ENCODE peak calls at places on chromosomes 7 and 10, in six cellular contexts. One of them, this sample, is unnamed.

GRCh38 chr7:33900501-33900900 is 4.8 kb upstream of the BMPER start:
- DNase-seq in Panc1: no peak
- DNase-seq in nephron progenitor cell: no peak
- DNase-seq in activated effector memory CD4-positive, alpha-beta T cell treated with anti-CD3 and anti-CD28 coated beads, Interleukin-2, amount 50 U/mL, for 16 hours: no peak
- DNase-seq in NCI-H1436: no peak
- DNase-seq in fibroblast of lung: no peak
- DNase-seq in this sample: no peak

GRCh38 chr7:131302876-131303707 is 24.6 kb upstream of the MKLN1 start:
- DNase-seq in Panc1: no peak
- DNase-seq in NCI-H1436: peak
- DNase-seq in nephron progenitor cell: no peak
- DNase-seq in activated effector memory CD4-positive, alpha-beta T cell treated with anti-CD3 and anti-CD28 coated beads, Interleukin-2, amount 50 U/mL, for 16 hours: peak
- DNase-seq in fibroblast of lung: peak
- DNase-seq in this sample: peak

GRCh38 chr10:4511559-4511958 is 314.4 kb upstream of the AKR1E2 start:
- DNase-seq in Panc1: no peak
- DNase-seq in fibroblast of lung: peak
- DNase-seq in NCI-H1436: no peak
- DNase-seq in nephron progenitor cell: no peak
- DNase-seq in activated effector memory CD4-positive, alpha-beta T cell treated with anti-CD3 and anti-CD28 coated beads, Interleukin-2, amount 50 U/mL, for 16 hours: no peak
- DNase-seq in this sample: no peak

GRCh38 chr10:1242975-1243374 is 186.8 kb downstream of the WDR37 start:
- DNase-seq in fibroblast of lung: no peak
- DNase-seq in NCI-H1436: no peak
- DNase-seq in Panc1: no peak
- DNase-seq in activated effector memory CD4-positive, alpha-beta T cell treated with anti-CD3 and anti-CD28 coated beads, Interleukin-2, amount 50 U/mL, for 16 hours: no peak
- DNase-seq in nephron progenitor cell: peak
- DNase-seq in this sample: no peak

GRCh38 chr10:2980791-2981360 is 86.5 kb upstream of the PFKP start:
- DNase-seq in NCI-H1436: no peak
- DNase-seq in activated effector memory CD4-positive, alpha-beta T cell treated with anti-CD3 and anti-CD28 coated beads, Interleukin-2, amount 50 U/mL, for 16 hours: no peak
- DNase-seq in fibroblast of lung: peak
- DNase-seq in Panc1: no peak
- DNase-seq in nephron progenitor cell: no peak
- DNase-seq in this sample: no peak

GRCh38 chr10:606767-607544 is 82.5 kb downstream of the DIP2C start:
- DNase-seq in nephron progenitor cell: no peak
- DNase-seq in NCI-H1436: no peak
- DNase-seq in activated effector memory CD4-positive, alpha-beta T cell treated with anti-CD3 and anti-CD28 coated beads, Interleukin-2, amount 50 U/mL, for 16 hours: no peak
- DNase-seq in Panc1: no peak
- DNase-seq in fibroblast of lung: peak
- DNase-seq in this sample: no peak

GRCh38 chr7:297611-298374 is 7.8 kb downstream of the FOXL3 start:
- DNase-seq in nephron progenitor cell: no peak
- DNase-seq in NCI-H1436: no peak
- DNase-seq in activated effector memory CD4-positive, alpha-beta T cell treated with anti-CD3 and anti-CD28 coated beads, Interleukin-2, amount 50 U/mL, for 16 hours: peak
- DNase-seq in fibroblast of lung: no peak
- DNase-seq in Panc1: no peak
- DNase-seq in this sample: no peak

GRCh38 chr7:72183835-72184234 is 228.3 kb downstream of the CALN1 start:
- DNase-seq in Panc1: no peak
- DNase-seq in nephron progenitor cell: no peak
- DNase-seq in activated effector memory CD4-positive, alpha-beta T cell treated with anti-CD3 and anti-CD28 coated beads, Interleukin-2, amount 50 U/mL, for 16 hours: no peak
- DNase-seq in fibroblast of lung: no peak
- DNase-seq in NCI-H1436: no peak
- DNase-seq in this sample: no peak

GRCh38 chr10:126663880-126664279 is 6.6 kb downstream of the C10orf90 start:
- DNase-seq in Panc1: no peak
- DNase-seq in activated effector memory CD4-positive, alpha-beta T cell treated with anti-CD3 and anti-CD28 coated beads, Interleukin-2, amount 50 U/mL, for 16 hours: no peak
- DNase-seq in nephron progenitor cell: no peak
- DNase-seq in fibroblast of lung: peak
- DNase-seq in NCI-H1436: no peak
- DNase-seq in this sample: no peak

GRCh38 chr7:34832020-34832419 is 174.0 kb downstream of the NPSR1 start:
- DNase-seq in NCI-H1436: no peak
- DNase-seq in activated effector memory CD4-positive, alpha-beta T cell treated with anti-CD3 and anti-CD28 coated beads, Interleukin-2, amount 50 U/mL, for 16 hours: no peak
- DNase-seq in nephron progenitor cell: no peak
- DNase-seq in fibroblast of lung: no peak
- DNase-seq in Panc1: no peak
- DNase-seq in this sample: no peak

GRCh38 chr7:88106430-88106829 is 113.4 kb downstream of the SRI start:
- DNase-seq in NCI-H1436: no peak
- DNase-seq in nephron progenitor cell: no peak
- DNase-seq in Panc1: no peak
- DNase-seq in fibroblast of lung: no peak
- DNase-seq in activated effector memory CD4-positive, alpha-beta T cell treated with anti-CD3 and anti-CD28 coated beads, Interleukin-2, amount 50 U/mL, for 16 hours: no peak
- DNase-seq in this sample: no peak

This sample was measured in NCI-H774.